ENCODE peak calls at places on chromosomes 6 and 20, in four cellular contexts. D is HepG2, L is GM12878, X is WTC11. M is an unnamed sample.

GRCh38 chr20:13418263-13419229 is 197.5 kb downstream of the ISM1 start:
- DNase-seq in X (no peak), L (no peak), D (peak; percentile 98), M (no peak)

GRCh38 chr6:117677553-117678131 is 2.4 kb downstream of the NUS1 start:
- DNase-seq in X (no peak), D (no peak), L (no peak), M (peak; percentile 59)

GRCh38 chr20:1555952-1556351 is 1.6 kb downstream of the SIRPD start:
- DNase-seq in L (no peak), X (no peak), D (no peak), M (no peak)

GRCh38 chr6:34200340-34200971 is 36.2 kb upstream of the HMGA1 start:
- DNase-seq in L (no peak), X (no peak), D (no peak), M (peak; percentile 62)

GRCh38 chr20:12913781-12914443 is 94.9 kb upstream of the SPTLC3 start:
- DNase-seq in X (no peak), D (peak; percentile 64), L (no peak), M (no peak)

GRCh38 chr20:16488086-16488485 is 85.2 kb downstream of the KIF16B start:
- DNase-seq in X (no peak), D (no peak), L (no peak), M (no peak)

GRCh38 chr6:43193929-43194328 is 11.9 kb downstream of the CUL9 start:
- DNase-seq in D (no peak), L (no peak), X (no peak), M (no peak)

GRCh38 chr6:134938896-134939295 is 11.0 kb downstream of the ALDH8A1 start:
- DNase-seq in X (no peak), L (peak; percentile 13), D (no peak), M (no peak)

GRCh38 chr6:148599967-148600426 is 146.8 kb upstream of the UST start:
- DNase-seq in X (peak; percentile 62), L (no peak), D (peak; percentile 50), M (no peak)

GRCh38 chr6:14716499-14717146 is 529.2 kb upstream of the JARID2 start:
- DNase-seq in X (no peak), L (no peak), D (no peak), M (no peak)

GRCh38 chr6:24188571-24188970 is 62.6 kb downstream of the NRSN1 start:
- DNase-seq in L (no peak), X (no peak), D (no peak), M (no peak)

GRCh38 chr6:50986319-50986718 is 167.6 kb downstream of the TFAP2B start:
- DNase-seq in L (no peak), D (no peak), X (no peak), M (no peak)

DNA sequence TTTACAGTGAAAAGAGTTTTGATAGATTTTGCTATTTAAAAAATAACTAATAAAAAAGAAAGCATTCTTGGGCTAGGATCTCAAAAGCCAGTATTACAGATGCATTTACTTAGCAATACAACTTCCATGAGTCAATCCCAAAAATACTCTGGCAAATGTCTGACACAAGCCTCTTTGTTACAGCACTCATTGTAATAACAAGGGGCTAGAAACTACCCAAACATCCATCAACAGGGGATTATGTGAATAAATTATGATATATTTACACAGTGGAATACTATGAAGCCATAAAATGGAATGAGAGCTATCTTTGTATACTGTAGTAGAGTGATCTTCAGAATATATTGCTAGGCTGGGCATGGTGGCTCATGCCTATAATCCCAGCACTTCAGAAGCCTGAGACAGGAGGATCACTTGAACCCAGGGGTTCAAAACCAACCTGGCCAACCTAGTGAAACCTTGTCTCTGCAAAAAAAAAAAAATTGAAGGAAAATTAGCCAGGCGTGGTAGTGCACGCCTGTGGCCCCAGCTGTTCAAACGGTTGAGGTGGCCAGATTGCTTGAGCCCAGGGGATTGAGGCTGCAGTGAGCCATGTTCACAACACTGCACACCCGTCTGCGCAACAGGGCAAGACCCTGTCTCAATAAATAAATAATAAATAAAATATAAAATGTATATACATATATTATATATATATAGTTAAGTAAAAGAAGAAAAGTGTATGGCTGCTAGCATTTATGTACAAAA is 34.7 kb upstream of the TOP1 start:
- DNase-seq in X (no peak), L (no peak), D (no peak), M (no peak)
- TF ChIP-seq NR2C2 in X (no peak), L (no peak), D (no peak), M (no peak)

DNA sequence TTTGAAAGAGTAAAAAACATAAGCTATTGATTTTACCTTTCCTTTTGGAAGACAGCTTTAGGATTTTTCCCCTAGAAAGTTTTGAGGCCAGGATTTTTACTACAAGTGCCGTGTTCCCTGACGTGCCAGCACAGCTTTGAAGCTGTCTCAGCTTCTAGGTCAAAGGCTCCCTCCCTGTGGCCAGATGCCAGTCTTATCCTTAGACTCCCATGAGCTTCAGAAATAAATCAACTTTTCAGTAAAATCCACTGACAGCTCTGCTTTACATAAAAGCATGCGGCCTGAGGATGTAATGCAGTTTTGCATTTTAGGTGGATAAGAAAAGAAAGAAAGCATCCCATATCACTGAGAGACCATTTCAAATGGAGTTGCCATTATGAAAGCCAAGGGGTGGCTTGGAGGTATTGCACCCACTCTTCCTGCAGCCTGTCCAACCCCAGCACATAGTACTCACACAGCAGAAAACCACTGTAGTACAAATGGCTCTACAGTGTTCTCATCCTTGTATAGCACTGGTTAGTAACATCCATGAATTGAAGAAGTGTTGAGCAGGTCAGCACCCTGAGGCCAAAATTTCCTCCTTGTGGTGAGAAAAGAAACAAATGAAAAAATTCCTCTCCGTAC is 15.2 kb upstream of the ATXN1 start:
- DNase-seq in X (no peak), L (no peak), D (no peak), M (no peak)
- TF ChIP-seq NR2C2 in X (no peak), L (no peak), D (no peak), M (no peak)

DNA sequence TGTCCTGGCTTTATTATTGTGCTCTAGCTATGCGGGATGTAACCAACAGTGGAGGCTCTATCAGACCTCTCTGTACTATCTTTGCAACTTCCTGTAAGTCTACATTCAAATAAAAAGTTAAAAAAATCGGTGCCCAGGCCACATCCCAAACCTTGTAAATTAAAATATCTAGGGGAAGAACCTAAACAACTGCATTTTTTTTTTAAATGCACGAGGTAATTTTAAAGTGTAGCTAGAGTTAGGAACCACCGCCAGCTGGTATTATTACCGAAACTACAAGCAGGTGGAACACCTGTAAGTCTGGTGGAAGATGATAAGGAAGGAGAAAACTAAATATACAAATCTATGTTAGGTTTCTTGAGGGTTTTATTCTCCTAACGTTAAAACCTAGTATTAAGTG is 34.5 kb upstream of the ID4 start:
- DNase-seq in L (no peak), X (no peak), D (no peak), M (no peak)
- TF ChIP-seq NR2C2 in L (no peak), X (no peak), D (no peak), M (no peak)

GRCh38 chr20:38202982-38203293 is 37.9 kb upstream of the TGM2 start:
- DNase-seq in D (no peak), X (no peak), L (no peak), M (no peak)

GRCh38 chr20:38202153-38202981 is 37.3 kb upstream of the TGM2 start:
- DNase-seq in D (no peak), X (no peak), L (no peak), M (no peak)

GRCh38 chr20:38204936-38205435 is 39.9 kb upstream of the TGM2 start:
- DNase-seq in L (no peak), D (no peak), X (no peak), M (no peak)

GRCh38 chr20:38201356-38201755 is 36.3 kb upstream of the TGM2 start:
- DNase-seq in X (no peak), D (no peak), L (no peak), M (peak; percentile 37)

GRCh38 chr20:38203337-38204003 is 38.4 kb upstream of the TGM2 start:
- DNase-seq in L (no peak), X (no peak), D (no peak), M (no peak)
- TF ChIP-seq NR2C2 in L (no peak), X (no peak), D (no peak), M (no peak)

DNA sequence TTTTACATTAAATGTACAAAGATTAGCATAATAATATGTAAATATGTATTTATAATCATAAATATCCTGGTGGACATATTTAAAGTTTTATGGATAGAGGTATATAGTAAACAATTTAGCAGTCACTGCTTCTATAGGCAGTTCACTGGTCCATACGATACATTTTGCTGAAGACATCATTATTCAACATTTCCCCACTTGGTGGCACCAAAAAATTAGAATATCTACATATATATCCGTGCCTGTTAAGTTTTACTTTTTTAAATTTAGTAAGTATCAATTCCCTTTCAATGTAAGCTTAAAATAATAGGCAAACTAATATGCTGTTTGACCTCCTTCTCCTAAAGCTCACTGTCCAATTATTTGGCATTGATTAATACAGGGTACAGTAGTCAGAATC is 64.2 kb downstream of the LMBRD1 start:
- DNase-seq in D (no peak), X (no peak), L (peak; percentile 11), M (peak; percentile 17)
- TF ChIP-seq NR2C2 in D (no peak), X (no peak), L (no peak), M (no peak)

GRCh38 chr6:39079726-39080125 is 31.1 kb downstream of the GLP1R start:
- DNase-seq in L (no peak), X (no peak), D (no peak), M (no peak)

GRCh38 chr6:39078695-39079094 is 30.1 kb downstream of the GLP1R start:
- DNase-seq in L (no peak), X (no peak), D (no peak), M (no peak)

GRCh38 chr6:39082310-39082709 is 32.7 kb downstream of the SAYSD1 start:
- DNase-seq in D (no peak), X (no peak), L (no peak), M (no peak)

GRCh38 chr6:39079197-39079596 is 30.6 kb downstream of the GLP1R start:
- DNase-seq in D (no peak), X (no peak), L (no peak), M (no peak)

GRCh38 chr6:39080246-39080875 is 31.8 kb downstream of the GLP1R start:
- DNase-seq in L (no peak), D (no peak), X (no peak), M (no peak)
- TF ChIP-seq NR2C2 in L (no peak), D (no peak), X (no peak), M (no peak)

DNA sequence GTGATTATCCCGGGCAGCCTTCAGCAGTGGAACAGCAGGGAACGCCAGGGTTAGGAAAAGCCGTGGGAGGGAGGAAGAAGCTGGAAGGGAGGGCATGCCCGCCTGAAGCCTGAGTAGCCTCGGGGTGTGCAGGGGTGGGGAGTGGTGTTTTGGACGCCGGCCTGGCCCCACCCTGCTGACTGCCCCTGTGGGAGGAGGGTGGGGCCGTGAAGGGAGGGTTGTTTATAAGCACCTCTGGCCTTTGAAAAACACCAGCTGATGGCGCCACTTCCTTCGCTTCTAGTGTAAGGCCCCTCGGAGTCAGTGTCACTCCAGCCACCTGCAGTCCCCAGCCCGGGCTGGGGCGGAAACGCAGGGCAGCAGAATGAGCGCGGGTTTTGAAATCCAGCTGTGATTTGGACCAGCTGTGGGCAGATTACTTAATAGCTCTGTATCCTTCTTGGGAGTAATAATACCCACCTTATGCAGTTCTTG is 52.8 kb upstream of the BMP6 start:
- DNase-seq in L (no peak), D (no peak), X (peak; percentile 75), M (peak; percentile 62)
- TF ChIP-seq NR2C2 in L (no peak), D (no peak), X (no peak), M (no peak)